ENCODE peak calls at places on chromosomes 12 and 14, in five cellular contexts. One of them, this sample, is unnamed.

GRCh38 chr14:92962031-92962830 is 39.3 kb downstream of the CHGA start:
- DNase-seq in CD8-positive, alpha-beta T cell: no peak
- DNase-seq in T-helper 9 cell: no peak
- DNase-seq in HT-29: no peak
- DNase-seq in HFFc6: no peak
- DNase-seq in this sample: no peak

GRCh38 chr12:28497889-28498411 is 307.7 kb downstream of the CCDC91 start:
- DNase-seq in CD8-positive, alpha-beta T cell: no peak
- DNase-seq in T-helper 9 cell: no peak
- DNase-seq in HT-29: peak; percentile 67
- DNase-seq in HFFc6: peak; percentile 5
- DNase-seq in this sample: peak; percentile 3

GRCh38 chr14:20774258-20774657 is 6.1 kb downstream of the EDDM3B start:
- DNase-seq in CD8-positive, alpha-beta T cell: no peak
- DNase-seq in T-helper 9 cell: no peak
- DNase-seq in HT-29: no peak
- DNase-seq in HFFc6: no peak
- DNase-seq in this sample: no peak

GRCh38 chr14:54564799-54565235 is 2.1 kb upstream of the SAMD4A start:
- DNase-seq in CD8-positive, alpha-beta T cell: no peak
- DNase-seq in T-helper 9 cell: no peak
- DNase-seq in HT-29: peak; percentile 56
- DNase-seq in HFFc6: peak; percentile 74
- DNase-seq in this sample: no peak

GRCh38 chr14:56594428-56594827 is 14.8 kb downstream of the TMEM260 start:
- DNase-seq in CD8-positive, alpha-beta T cell: no peak
- DNase-seq in T-helper 9 cell: no peak
- DNase-seq in HT-29: no peak
- DNase-seq in HFFc6: no peak
- DNase-seq in this sample: no peak

GRCh38 chr12:102816816-102817434 is 100.1 kb downstream of the PAH start:
- DNase-seq in CD8-positive, alpha-beta T cell: no peak
- DNase-seq in T-helper 9 cell: no peak
- DNase-seq in HT-29: peak; percentile 30
- DNase-seq in HFFc6: peak; percentile 36
- DNase-seq in this sample: peak; percentile 17

GRCh38 chr12:62917066-62917465 is 17.9 kb downstream of the PPM1H start:
- DNase-seq in CD8-positive, alpha-beta T cell: no peak
- DNase-seq in T-helper 9 cell: no peak
- DNase-seq in HT-29: no peak
- DNase-seq in HFFc6: no peak
- DNase-seq in this sample: no peak

GRCh38 chr14:53715390-53715730 is 241.3 kb downstream of the BMP4 start:
- DNase-seq in CD8-positive, alpha-beta T cell: no peak
- DNase-seq in T-helper 9 cell: no peak
- DNase-seq in HT-29: peak; percentile 38
- DNase-seq in HFFc6: peak; percentile 38
- DNase-seq in this sample: peak; percentile 21

GRCh38 chr14:78612666-78613065 is 442.5 kb downstream of the NRXN3 start:
- DNase-seq in CD8-positive, alpha-beta T cell: no peak
- DNase-seq in T-helper 9 cell: no peak
- DNase-seq in HT-29: no peak
- DNase-seq in HFFc6: no peak
- DNase-seq in this sample: no peak

GRCh38 chr14:94170151-94170550 is 4.0 kb upstream of the PPP4R4 start:
- DNase-seq in CD8-positive, alpha-beta T cell: no peak
- DNase-seq in T-helper 9 cell: no peak
- DNase-seq in HT-29: no peak
- DNase-seq in HFFc6: no peak
- DNase-seq in this sample: no peak

GRCh38 chr14:97024300-97024699 is 227.1 kb downstream of the VRK1 start:
- DNase-seq in CD8-positive, alpha-beta T cell: no peak
- DNase-seq in T-helper 9 cell: no peak
- DNase-seq in HT-29: no peak
- DNase-seq in HFFc6: no peak
- DNase-seq in this sample: no peak

GRCh38 chr12:120928864-120929652 is 24.9 kb upstream of the SPPL3 start:
- DNase-seq in CD8-positive, alpha-beta T cell: no peak
- DNase-seq in T-helper 9 cell: no peak
- DNase-seq in HT-29: peak; percentile 92
- DNase-seq in HFFc6: no peak
- DNase-seq in this sample: peak; percentile 82

GRCh38 chr12:40314927-40315326 is 90.1 kb downstream of the LRRK2 start:
- DNase-seq in CD8-positive, alpha-beta T cell: no peak
- DNase-seq in T-helper 9 cell: no peak
- DNase-seq in HT-29: no peak
- DNase-seq in HFFc6: no peak
- DNase-seq in this sample: no peak

GRCh38 chr12:76193961-76194360 is 109.5 kb upstream of the NAP1L1 start:
- DNase-seq in CD8-positive, alpha-beta T cell: no peak
- DNase-seq in T-helper 9 cell: no peak
- DNase-seq in HT-29: no peak
- DNase-seq in HFFc6: no peak
- DNase-seq in this sample: no peak

GRCh38 chr12:2653461-2653965 is 141.3 kb upstream of the FKBP4 start:
- DNase-seq in CD8-positive, alpha-beta T cell: no peak
- DNase-seq in T-helper 9 cell: no peak
- DNase-seq in HT-29: no peak
- DNase-seq in HFFc6: no peak
- DNase-seq in this sample: no peak

GRCh38 chr12:14849664-14850063 is 6.3 kb upstream of the ART4 start:
- DNase-seq in CD8-positive, alpha-beta T cell: no peak
- DNase-seq in T-helper 9 cell: no peak
- DNase-seq in HT-29: no peak
- DNase-seq in HFFc6: no peak
- DNase-seq in this sample: no peak